ENCODE peak calls at places on chromosomes 7 and 10, in ten cellular contexts. U is HCEC 1CT; Q is GM12878; M is upper lobe of left lung; D is HFFc6; K is HTR-8/SVneo; V is stromal cell of bone marrow; W is glutamatergic neuron; I is hypothalamus; Z is activated T-helper 2 cell treated with anti-CD3 and anti-CD28 coated beads, Interferon-gamma antibody, Interleukin-2, Interleukin-4, amounts not matched to agents 10 μg/mL and 5 μg/mL and 100 μg/mL, durations not matched to agents 14 hours and 24 hours and 36 hours. O is an unnamed sample.

GRCh38 chr7:152899004-152899403 is 139.5 kb downstream of the ACTR3B start:
- DNase-seq in U (no peak), Q (no peak), M (no peak), D (no peak), K (no peak), V (no peak), W (no peak), I (no peak), Z (no peak), O (no peak)

GRCh38 chr7:100407285-100408180 is 21.0 kb downstream of the ZCWPW1 start:
- DNase-seq in U (peak), Q (peak), M (no peak), D (peak), K (peak), V (peak), W (no peak), I (no peak), Z (peak), O (peak)

GRCh38 chr10:112343056-112343806 is 30.7 kb upstream of the ACSL5 start:
- DNase-seq in U (no peak), Q (no peak), M (peak), D (no peak), K (no peak), V (no peak), W (no peak), I (no peak), Z (no peak), O (no peak)

GRCh38 chr10:106387063-106387462 is 777.4 kb downstream of the SORCS1 start:
- DNase-seq in U (peak), Q (no peak), M (no peak), D (peak), K (no peak), V (peak), W (no peak), I (no peak), Z (no peak), O (no peak)

GRCh38 chr7:106858618-106859532 is 6.2 kb upstream of the PIK3CG start:
- DNase-seq in U (no peak), Q (no peak), M (no peak), D (no peak), K (no peak), V (no peak), W (no peak), I (no peak), Z (no peak), O (no peak)

GRCh38 chr10:84429926-84430520 is 101.6 kb downstream of the CCSER2 start:
- DNase-seq in U (peak), Q (peak), M (no peak), D (peak), K (peak), V (no peak), W (peak), I (peak), Z (peak), O (peak)

GRCh38 chr10:124063736-124064135 is 29.7 kb downstream of the CHST15 start:
- DNase-seq in U (no peak), Q (no peak), M (no peak), D (peak), K (no peak), V (peak), W (no peak), I (no peak), Z (no peak), O (peak)

GRCh38 chr10:106023329-106023728 is 1141.2 kb downstream of the SORCS1 start:
- DNase-seq in U (no peak), Q (no peak), M (no peak), D (no peak), K (no peak), V (no peak), W (no peak), I (no peak), Z (no peak), O (no peak)

GRCh38 chr7:107017965-107018714 is 26.4 kb upstream of the PRKAR2B start:
- DNase-seq in U (no peak), Q (no peak), M (no peak), D (no peak), K (no peak), V (no peak), W (no peak), I (no peak), Z (no peak), O (no peak)

GRCh38 chr10:103552856-103553742 is 59.6 kb downstream of the NEURL1 start:
- DNase-seq in U (no peak), Q (no peak), M (no peak), D (no peak), K (no peak), V (no peak), W (no peak), I (no peak), Z (no peak), O (no peak)

GRCh38 chr10:42987121-42987541 is 89.7 kb upstream of the RET start:
- DNase-seq in U (no peak), Q (no peak), M (no peak), D (no peak), K (no peak), V (no peak), W (peak), I (no peak), Z (no peak), O (no peak)

GRCh38 chr10:1605999-1606940 is 131.1 kb downstream of the ADARB2 start:
- DNase-seq in U (no peak), Q (no peak), M (no peak), D (no peak), K (no peak), V (no peak), W (no peak), I (no peak), Z (no peak), O (no peak)